ENCODE peak calls at places on chromosomes 2 and 18, in nine cellular contexts. D, E, O, T, Y, U, W, G and C are unnamed samples.

GRCh38 chr18:8562914-8563313 is 46.3 kb upstream of the RAB12 start:
- DNase-seq in G (no peak), E (no peak), U (no peak), T (no peak), D (no peak), Y (no peak), W (no peak), O (no peak), C (no peak)

GRCh38 chr2:17756629-17757028 is 2.7 kb downstream of the GEN1 start:
- DNase-seq in U (no peak), T (no peak), G (no peak), D (peak), W (no peak), E (peak), O (no peak), Y (no peak), C (no peak)

GRCh38 chr2:7886665-7887064 is 795.2 kb upstream of the ID2 start:
- DNase-seq in D (no peak), G (no peak), E (no peak), U (no peak), T (no peak), W (no peak), O (no peak), Y (no peak), C (no peak)

GRCh38 chr2:174846941-174847938 is 83.0 kb upstream of the CHRNA1 start:
- DNase-seq in W (peak), U (peak), T (no peak), G (no peak), D (peak), Y (no peak), O (no peak), E (peak), C (peak)

GRCh38 chr2:54122939-54123338 is 7.5 kb downstream of the ACYP2 start:
- DNase-seq in U (no peak), O (no peak), E (peak), Y (no peak), D (peak), T (no peak), G (no peak), W (peak), C (no peak)

GRCh38 chr18:48827321-48828200 is 123.2 kb downstream of the SMAD7 start:
- DNase-seq in G (no peak), T (no peak), Y (no peak), W (peak), E (peak), D (peak), O (peak), U (peak), C (peak)

GRCh38 chr2:233003658-233004555 is 9.1 kb downstream of the NGEF start:
- DNase-seq in D (no peak), W (no peak), U (no peak), G (no peak), E (no peak), Y (no peak), O (peak), T (no peak), C (no peak)

GRCh38 chr2:58866040-58866439 is 624.9 kb upstream of the FANCL start:
- DNase-seq in E (no peak), D (no peak), W (no peak), U (peak), T (no peak), O (no peak), Y (no peak), G (no peak), C (no peak)

GRCh38 chr2:19897623-19898245 is 4.0 kb downstream of the TTC32 start:
- DNase-seq in Y (no peak), W (no peak), O (no peak), D (no peak), E (no peak), T (no peak), U (no peak), G (no peak), C (no peak)

GRCh38 chr2:169849710-169850109 is 22.5 kb downstream of the UBR3 start:
- DNase-seq in W (no peak), U (no peak), E (no peak), Y (no peak), D (no peak), O (no peak), T (no peak), G (no peak), C (no peak)

GRCh38 chr2:103355287-103355686 is 593.5 kb downstream of the TMEM182 start:
- DNase-seq in G (no peak), T (no peak), D (no peak), U (no peak), Y (no peak), E (no peak), O (no peak), W (no peak), C (no peak)

GRCh38 chr2:3021720-3022119 is 355.9 kb downstream of the EIPR1 start:
- DNase-seq in U (no peak), D (no peak), Y (no peak), G (no peak), W (no peak), T (no peak), O (no peak), E (no peak), C (no peak)

GRCh38 chr18:75213610-75214009 is 3.0 kb downstream of the TSHZ1 start:
- DNase-seq in G (no peak), E (no peak), D (peak), T (no peak), Y (no peak), U (no peak), O (no peak), W (peak), C (no peak)

GRCh38 chr2:30798536-30798991 is 8.7 kb downstream of the CAPN13 start:
- DNase-seq in Y (no peak), O (no peak), E (no peak), T (no peak), W (no peak), U (peak), D (no peak), G (no peak), C (no peak)

GRCh38 chr2:144357623-144358400 is 162.1 kb downstream of the ZEB2 start:
- DNase-seq in E (peak), W (peak), T (peak), G (no peak), U (no peak), D (peak), O (no peak), Y (no peak), C (peak)

GRCh38 chr2:128752691-128753263 is 434.1 kb upstream of the HS6ST1 start:
- DNase-seq in W (no peak), T (no peak), E (no peak), Y (no peak), D (no peak), G (no peak), U (no peak), O (no peak), C (no peak)

GRCh38 chr2:29033172-29033571 is 41.2 kb downstream of the PCARE start:
- DNase-seq in D (peak), Y (no peak), W (peak), E (no peak), O (no peak), T (no peak), U (peak), G (no peak), C (peak)